ENCODE peak calls at places on chromosomes 5 and 9, in eight cellular contexts. P is NCI-H1092; Q is activated T-cell treated with anti-CD3 and anti-CD28 coated beads, Interleukin-2, amount 50 U/mL, for 24 hours; X is non-pigmented ciliary epithelial cell; I is stimulated activated naive CD8-positive, alpha-beta T cell treated with anti-CD3 and anti-CD28 coated beads, Interleukin-15, amount 100 ng/mL, for 72 hours; K is astrocyte of the spinal cord; U is epithelial cell of esophagus; E is AG08395. G is an unnamed sample.

GRCh38 chr9:110126986-110127864 is 80.7 kb downstream of the C9orf152 start:
- DNase-seq in P (no peak), Q (no peak), X (no peak), I (no peak), K (no peak), U (no peak), E (no peak), G (peak)

GRCh38 chr5:35464757-35465156 is 152.9 kb upstream of the SPEF2 start:
- DNase-seq in P (no peak), Q (no peak), X (no peak), I (no peak), K (no peak), U (no peak), E (no peak), G (no peak)

GRCh38 chr5:55993013-55993412 is 1.8 kb downstream of the IL6ST start:
- DNase-seq in P (no peak), Q (no peak), X (no peak), I (no peak), K (no peak), U (peak), E (peak), G (peak)

GRCh38 chr5:181114844-181115778 is 15.9 kb downstream of the OR2V1 start:
- DNase-seq in P (no peak), Q (no peak), X (peak), I (no peak), K (peak), U (peak), E (peak), G (no peak)

GRCh38 chr5:178280631-178281030 is 48.0 kb upstream of the PHYKPL start:
- DNase-seq in P (no peak), Q (no peak), X (no peak), I (no peak), K (no peak), U (no peak), E (no peak), G (no peak)

GRCh38 chr5:177147239-177147638 is 13.7 kb downstream of the NSD1 start:
- DNase-seq in P (no peak), Q (no peak), X (no peak), I (no peak), K (peak), U (no peak), E (no peak), G (no peak)

GRCh38 chr5:30502277-30502676 is 691.2 kb upstream of the CDH6 start:
- DNase-seq in P (no peak), Q (no peak), X (peak), I (no peak), K (peak), U (peak), E (no peak), G (no peak)

GRCh38 chr9:107480386-107480789 is 9.2 kb downstream of the KLF4 start:
- DNase-seq in P (no peak), Q (no peak), X (no peak), I (no peak), K (peak), U (peak), E (peak), G (peak)

GRCh38 chr5:140977003-140977402 is 10.7 kb downstream of the PCDHAC2 start:
- DNase-seq in P (no peak), Q (no peak), X (no peak), I (no peak), K (no peak), U (peak), E (no peak), G (peak)

GRCh38 chr5:31194892-31195291 is 1.4 kb downstream of the CDH6 start:
- DNase-seq in P (no peak), Q (no peak), X (no peak), I (no peak), K (peak), U (peak), E (no peak), G (no peak)

GRCh38 chr9:131422241-131422792 is 28.4 kb downstream of the PRRC2B start:
- DNase-seq in P (no peak), Q (no peak), X (no peak), I (no peak), K (no peak), U (peak), E (no peak), G (peak)

GRCh38 chr9:32992596-32993238 is 8.7 kb downstream of the APTX start:
- DNase-seq in P (no peak), Q (no peak), X (no peak), I (no peak), K (no peak), U (peak), E (no peak), G (no peak)

GRCh38 chr9:29213374-29214161 is 1640.3 kb upstream of the C9orf72 start:
- DNase-seq in P (peak), Q (no peak), X (no peak), I (no peak), K (peak), U (peak), E (no peak), G (peak)

GRCh38 chr9:7266911-7267555 is 509.3 kb downstream of the KDM4C start:
- DNase-seq in P (peak), Q (no peak), X (no peak), I (no peak), K (no peak), U (no peak), E (no peak), G (no peak)

GRCh38 chr5:92567831-92568450 is 1013.1 kb downstream of the NR2F1-AS1 start:
- DNase-seq in P (no peak), Q (no peak), X (no peak), I (no peak), K (no peak), U (no peak), E (no peak), G (peak)

GRCh38 chr9:131476777-131477345 is 25.9 kb upstream of the POMT1 start:
- DNase-seq in P (no peak), Q (no peak), X (no peak), I (no peak), K (no peak), U (no peak), E (no peak), G (no peak)

GRCh38 chr5:36643162-36643561 is 36.8 kb downstream of the SLC1A3 start:
- DNase-seq in P (no peak), Q (no peak), X (no peak), I (no peak), K (no peak), U (no peak), E (no peak), G (no peak)

GRCh38 chr5:116572375-116573278 is 2.0 kb downstream of the SEMA6A start:
- DNase-seq in P (no peak), Q (no peak), X (no peak), I (peak), K (peak), U (peak), E (no peak), G (peak)

GRCh38 chr5:17216974-17217325 is 481 bp upstream of the BASP1 start:
- DNase-seq in P (peak), Q (no peak), X (no peak), I (no peak), K (peak), U (peak), E (peak), G (peak)

GRCh38 chr9:86405926-86406325 is 51.7 kb upstream of the TUT7 start:
- DNase-seq in P (no peak), Q (no peak), X (peak), I (no peak), K (peak), U (peak), E (peak), G (peak)

GRCh38 chr9:98118640-98119601 is at the start of gene TRIM14:
- DNase-seq in P (no peak), Q (peak), X (no peak), I (peak), K (peak), U (peak), E (peak), G (peak)

GRCh38 chr9:14362175-14362574 is 48.2 kb upstream of the NFIB start:
- DNase-seq in P (no peak), Q (no peak), X (no peak), I (no peak), K (no peak), U (no peak), E (peak), G (no peak)

GRCh38 chr9:109767404-109767803 is 12.6 kb upstream of the PALM2AKAP2 start:
- DNase-seq in P (no peak), Q (no peak), X (no peak), I (no peak), K (no peak), U (no peak), E (no peak), G (no peak)

GRCh38 chr5:14236757-14237156 is 93.6 kb downstream of the TRIO start:
- DNase-seq in P (no peak), Q (no peak), X (no peak), I (no peak), K (no peak), U (no peak), E (no peak), G (no peak)

GRCh38 chr5:130549884-130550552 is 615.0 kb downstream of the HINT1 start:
- DNase-seq in P (no peak), Q (no peak), X (peak), I (no peak), K (peak), U (peak), E (no peak), G (peak)

GRCh38 chr9:7185612-7186011 is 427.8 kb downstream of the KDM4C start:
- DNase-seq in P (no peak), Q (no peak), X (peak), I (no peak), K (peak), U (peak), E (peak), G (peak)

GRCh38 chr5:125317546-125317995 is 571.1 kb upstream of the ZNF608 start:
- DNase-seq in P (peak), Q (no peak), X (no peak), I (no peak), K (no peak), U (no peak), E (no peak), G (no peak)

GRCh38 chr9:131484051-131484445 is 18.7 kb upstream of the POMT1 start:
- DNase-seq in P (no peak), Q (no peak), X (no peak), I (no peak), K (no peak), U (no peak), E (no peak), G (no peak)

GRCh38 chr5:147822686-147823491 is 8.6 kb downstream of the SPINK1 start:
- DNase-seq in P (peak), Q (no peak), X (peak), I (peak), K (peak), U (peak), E (peak), G (peak)

GRCh38 chr9:82668724-82669324 is 394.1 kb downstream of the RASEF start:
- DNase-seq in P (no peak), Q (no peak), X (no peak), I (no peak), K (no peak), U (no peak), E (no peak), G (no peak)

GRCh38 chr5:109668237-109668636 is 21.5 kb upstream of the MAN2A1 start:
- DNase-seq in P (no peak), Q (no peak), X (no peak), I (no peak), K (no peak), U (no peak), E (no peak), G (no peak)

GRCh38 chr9:90086076-90086475 is 481.3 kb downstream of the GADD45G start:
- DNase-seq in P (no peak), Q (no peak), X (no peak), I (no peak), K (no peak), U (no peak), E (no peak), G (no peak)

GRCh38 chr9:35842020-35842745 is 13.2 kb downstream of the TMEM8B start:
- DNase-seq in P (no peak), Q (no peak), X (no peak), I (no peak), K (no peak), U (no peak), E (no peak), G (no peak)

GRCh38 chr9:91181541-91181940 is 180.2 kb downstream of the AUH start:
- DNase-seq in P (no peak), Q (no peak), X (no peak), I (no peak), K (no peak), U (no peak), E (no peak), G (no peak)

GRCh38 chr9:129256959-129257713 is 79.1 kb upstream of the IER5L start:
- DNase-seq in P (no peak), Q (no peak), X (no peak), I (no peak), K (no peak), U (no peak), E (no peak), G (no peak)

GRCh38 chr5:150582281-150582791 is 58.1 kb upstream of the SYNPO start:
- DNase-seq in P (no peak), Q (no peak), X (no peak), I (no peak), K (peak), U (no peak), E (no peak), G (no peak)